ENCODE peak calls at places on chromosomes 11 and 22, in seven cellular contexts. A is psoas muscle, N is stomach, J is neural progenitor cell, P is heart left ventricle, F is Peyer's patch, R is mammary epithelial cell. M is an unnamed sample.
A peak's percentile ranks its signal among the peaks of the same experiment; 100 is the strongest.

GRCh38 chr22:39650996-39651782 is 80.6 kb downstream of the CACNA1I start:
- DNase-seq in A (peak; percentile 40), N (no peak), J (peak; percentile 56), P (no peak), F (no peak), R (no peak), M (no peak)

GRCh38 chr22:36387664-36387913 is 178 bp downstream of the MYH9 start:
- DNase-seq in A (no peak), N (no peak), J (no peak), P (no peak), F (no peak), R (no peak), M (no peak)

GRCh38 chr22:17906978-17907730 is 117.2 kb downstream of the MICAL3 start:
- DNase-seq in A (no peak), N (no peak), J (no peak), P (no peak), F (no peak), R (no peak), M (no peak)

GRCh38 chr11:111512296-111513239 is at the start of gene BTG4:
- DNase-seq in A (no peak), N (no peak), J (peak; percentile 75), P (no peak), F (peak; percentile 46), R (no peak), M (peak; percentile 34)

GRCh38 chr22:19036523-19037273 is 85.5 kb downstream of the DGCR2 start:
- DNase-seq in A (no peak), N (no peak), J (no peak), P (no peak), F (no peak), R (no peak), M (peak; percentile 14)

GRCh38 chr11:19938051-19938856 is 222.0 kb downstream of the DBX1 start:
- DNase-seq in A (no peak), N (peak; percentile 53), J (peak; percentile 74), P (no peak), F (peak; percentile 62), R (peak; percentile 46), M (peak; percentile 75)

GRCh38 chr11:8544807-8545206 is 49.2 kb downstream of the STK33 start:
- DNase-seq in A (no peak), N (no peak), J (no peak), P (no peak), F (no peak), R (no peak), M (no peak)

GRCh38 chr22:20435436-20436308 is 2.0 kb downstream of the SCARF2 start:
- DNase-seq in A (peak; percentile 32), N (no peak), J (no peak), P (no peak), F (peak; percentile 33), R (no peak), M (no peak)

GRCh38 chr22:36911887-36912661 is 1.4 kb upstream of the CSF2RB start:
- DNase-seq in A (no peak), N (no peak), J (no peak), P (no peak), F (no peak), R (no peak), M (no peak)

GRCh38 chr11:100808904-100809491 is 121.9 kb downstream of the ARHGAP42 start:
- DNase-seq in A (no peak), N (no peak), J (peak; percentile 14), P (no peak), F (no peak), R (peak; percentile 37), M (peak; percentile 84)
- H3K9me3 ChIP-seq in A (no peaks in the 10 kb centered on the region), N (no peaks in the 10 kb centered on the region), J (no peaks in the 10 kb centered on the region), P (no peaks in the 10 kb centered on the region), F (no peaks in the 10 kb centered on the region), R (no peaks in the 10 kb centered on the region), M (no peaks in the 10 kb centered on the region)

GRCh38 chr11:119339581-119340334 is 925 bp downstream of the C1QTNF5 start:
- DNase-seq in A (peak; percentile 88), N (peak; percentile 73), J (peak; percentile 94), P (peak; percentile 85), F (peak; percentile 81), R (no peak), M (peak; percentile 75)
- TF ChIP-seq CTCF in A (peak; percentile 88), N (peak; percentile 91), J (peak; percentile 94), P (peak; percentile 96), F (peak; percentile 77), R (peak; percentile 77), M (peak; percentile 84)

GRCh38 chr11:69470793-69471192 is 10.7 kb upstream of the LINC01488 start:
- DNase-seq in A (peak; percentile 39), N (no peak), J (no peak), P (no peak), F (no peak), R (no peak), M (no peak)

GRCh38 chr11:69468911-69469885 is 12.3 kb upstream of the LINC01488 start:
- DNase-seq in A (no peak), N (no peak), J (no peak), P (no peak), F (no peak), R (no peak), M (no peak)

GRCh38 chr11:69471329-69472052 is 10.0 kb upstream of the LINC01488 start:
- DNase-seq in A (no peak), N (no peak), J (peak; percentile 90), P (no peak), F (no peak), R (no peak), M (peak; percentile 63)

GRCh38 chr11:69472053-69472765 is 9.3 kb upstream of the LINC01488 start:
- DNase-seq in A (no peak), N (no peak), J (no peak), P (no peak), F (no peak), R (no peak), M (no peak)

DNA sequence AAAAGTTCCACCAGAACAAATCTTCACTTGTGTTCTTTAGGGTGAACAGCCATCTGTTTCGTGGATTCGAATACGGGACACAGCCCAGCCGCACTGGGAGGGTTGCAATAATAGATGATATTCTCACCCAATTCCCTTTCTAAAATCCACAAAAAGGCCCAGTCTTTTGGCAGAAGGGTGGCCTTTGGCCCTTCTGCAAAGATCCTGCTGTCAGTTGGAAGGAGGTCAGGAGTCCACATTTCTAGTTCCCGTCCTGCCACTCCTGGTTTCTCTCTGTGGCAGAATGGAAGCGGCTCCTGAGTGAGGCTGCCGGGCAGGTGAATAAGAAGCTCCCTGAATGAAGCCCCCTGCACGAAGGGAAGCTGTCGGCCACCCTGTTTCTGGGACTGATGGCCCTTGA is 11.2 kb upstream of the LINC01488 start:
- DNase-seq in A (peak; percentile 30), N (no peak), J (no peak), P (no peak), F (no peak), R (no peak), M (no peak)
- H3K4me3 ChIP-seq in A (no peak overlapping the region), N (no peak overlapping the region), J (no peak overlapping the region), P (no peak overlapping the region), F (no peak overlapping the region), R (no peak overlapping the region), M (no peak overlapping the region)

GRCh38 chr11:28466506-28466905 is 358.3 kb downstream of the METTL15 start:
- DNase-seq in A (no peak), N (no peak), J (no peak), P (no peak), F (no peak), R (no peak), M (no peak)
- H3K9me3 ChIP-seq in A (no peaks in the 10 kb centered on the region), N (no peaks in the 10 kb centered on the region), J (no peaks in the 10 kb centered on the region), P (no peaks in the 10 kb centered on the region), F (no peaks in the 10 kb centered on the region), R (no peaks in the 10 kb centered on the region), M (no peaks in the 10 kb centered on the region)

GRCh38 chr22:44369241-44369652 is 56.5 kb upstream of the SHISAL1 start:
- DNase-seq in A (peak; percentile 45), N (no peak), J (peak; percentile 52), P (no peak), F (peak; percentile 34), R (no peak), M (no peak)
- TF ChIP-seq CTCF in A (no peak), N (no peak), J (peak; percentile 62), P (no peak), F (no peak), R (peak; percentile 47), M (peak; percentile 17)

GRCh38 chr22:29887358-29887757 is 4.4 kb downstream of the MTMR3 start:
- DNase-seq in A (no peak), N (no peak), J (no peak), P (no peak), F (no peak), R (no peak), M (no peak)
- H3K4me3 ChIP-seq in A (peak overlapping the region; percentile 22), N (no peak overlapping the region), J (no peak overlapping the region), P (no peak overlapping the region), F (no peak overlapping the region), R (no peak overlapping the region), M (no peak overlapping the region)

DNA sequence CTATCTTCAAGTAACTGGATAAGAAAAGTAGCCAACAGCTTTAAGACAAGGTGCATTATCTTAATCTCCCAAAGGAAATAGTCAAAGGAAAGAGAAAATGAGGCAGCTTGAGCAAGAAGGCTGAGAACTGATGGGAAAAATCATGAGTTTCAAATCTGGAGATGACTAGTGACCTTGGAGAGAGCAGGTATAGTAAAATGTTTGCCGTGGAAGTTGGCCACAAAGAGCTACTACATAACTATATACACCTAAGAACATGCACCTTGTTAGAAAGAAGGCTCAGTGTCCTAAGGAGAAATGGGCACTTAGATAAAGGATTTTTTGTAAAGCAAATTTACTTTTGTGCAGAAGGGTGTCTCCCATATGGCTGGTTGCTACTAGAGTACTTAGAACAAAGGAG is 80.8 kb upstream of the FSHB start:
- DNase-seq in A (no peak), N (no peak), J (no peak), P (no peak), F (no peak), R (no peak), M (no peak)
- H3K9me3 ChIP-seq in A (no peaks in the 10 kb centered on the region), N (no peaks in the 10 kb centered on the region), J (no peaks in the 10 kb centered on the region), P (no peaks in the 10 kb centered on the region), F (no peaks in the 10 kb centered on the region), R (no peaks in the 10 kb centered on the region), M (no peaks in the 10 kb centered on the region)

GRCh38 chr11:96012086-96012824 is 88.3 kb upstream of the MTMR2 start:
- DNase-seq in A (no peak), N (no peak), J (peak; percentile 57), P (no peak), F (no peak), R (peak; percentile 81), M (peak; percentile 92)
- TF ChIP-seq CTCF in A (peak; percentile 23), N (no peak), J (peak; percentile 44), P (peak; percentile 23), F (peak; percentile 43), R (peak; percentile 68), M (peak; percentile 87)

M was measured in cardiac muscle cell.